ENCODE peak calls at places on chromosomes 12 and 14, in eight cellular contexts. One of them, this sample, is unnamed.

GRCh38 chr12:71599213-71599612 is 64.4 kb downstream of the ZFC3H1 start:
- DNase-seq in NCI-H1105 treated with DMSO at 0.1 percent for 48 hours: peak
- DNase-seq in SK-N-DZ: no peak
- DNase-seq in kidney tubule cell: no peak
- DNase-seq in NAMALWA: no peak
- DNase-seq in NCI-H1417: no peak
- DNase-seq in PC-9: no peak
- DNase-seq in activated T-cell treated with anti-CD3 and anti-CD28 coated beads, Interleukin-2, amount 50 U/mL, for 72 hours: no peak
- DNase-seq in this sample: no peak

GRCh38 chr14:24058260-24058950 is 6.6 kb downstream of the CARMIL3 start:
- DNase-seq in kidney tubule cell: peak
- DNase-seq in NCI-H1105 treated with DMSO at 0.1 percent for 48 hours: no peak
- DNase-seq in NCI-H1417: peak
- DNase-seq in activated T-cell treated with anti-CD3 and anti-CD28 coated beads, Interleukin-2, amount 50 U/mL, for 72 hours: peak
- DNase-seq in SK-N-DZ: peak
- DNase-seq in NAMALWA: peak
- DNase-seq in PC-9: peak
- DNase-seq in this sample: peak

GRCh38 chr12:122909442-122910288 is 13.7 kb upstream of the VPS37B start:
- DNase-seq in activated T-cell treated with anti-CD3 and anti-CD28 coated beads, Interleukin-2, amount 50 U/mL, for 72 hours: no peak
- DNase-seq in NCI-H1417: peak
- DNase-seq in PC-9: peak
- DNase-seq in kidney tubule cell: no peak
- DNase-seq in SK-N-DZ: no peak
- DNase-seq in NCI-H1105 treated with DMSO at 0.1 percent for 48 hours: peak
- DNase-seq in NAMALWA: no peak
- DNase-seq in this sample: peak

GRCh38 chr14:61179776-61180398 is 101.3 kb downstream of the TMEM30B start:
- DNase-seq in SK-N-DZ: no peak
- DNase-seq in NCI-H1417: no peak
- DNase-seq in NCI-H1105 treated with DMSO at 0.1 percent for 48 hours: no peak
- DNase-seq in activated T-cell treated with anti-CD3 and anti-CD28 coated beads, Interleukin-2, amount 50 U/mL, for 72 hours: no peak
- DNase-seq in PC-9: no peak
- DNase-seq in kidney tubule cell: no peak
- DNase-seq in NAMALWA: no peak
- DNase-seq in this sample: no peak

GRCh38 chr14:58829594-58829993 is 191.8 kb downstream of the DACT1 start:
- DNase-seq in SK-N-DZ: no peak
- DNase-seq in kidney tubule cell: peak
- DNase-seq in NCI-H1417: peak
- DNase-seq in NAMALWA: no peak
- DNase-seq in NCI-H1105 treated with DMSO at 0.1 percent for 48 hours: peak
- DNase-seq in PC-9: no peak
- DNase-seq in activated T-cell treated with anti-CD3 and anti-CD28 coated beads, Interleukin-2, amount 50 U/mL, for 72 hours: no peak
- DNase-seq in this sample: no peak

GRCh38 chr12:52945389-52946232 is 3.3 kb upstream of the KRT18 start:
- DNase-seq in NAMALWA: no peak
- DNase-seq in NCI-H1417: no peak
- DNase-seq in SK-N-DZ: no peak
- DNase-seq in kidney tubule cell: peak
- DNase-seq in PC-9: peak
- DNase-seq in activated T-cell treated with anti-CD3 and anti-CD28 coated beads, Interleukin-2, amount 50 U/mL, for 72 hours: no peak
- DNase-seq in NCI-H1105 treated with DMSO at 0.1 percent for 48 hours: no peak
- DNase-seq in this sample: peak

GRCh38 chr14:29493849-29494248 is 433.8 kb downstream of the PRKD1 start:
- DNase-seq in NCI-H1417: no peak
- DNase-seq in PC-9: no peak
- DNase-seq in kidney tubule cell: no peak
- DNase-seq in SK-N-DZ: no peak
- DNase-seq in activated T-cell treated with anti-CD3 and anti-CD28 coated beads, Interleukin-2, amount 50 U/mL, for 72 hours: no peak
- DNase-seq in NAMALWA: no peak
- DNase-seq in NCI-H1105 treated with DMSO at 0.1 percent for 48 hours: no peak
- DNase-seq in this sample: no peak

GRCh38 chr12:65822732-65823480 is 1.4 kb upstream of the HMGA2 start:
- DNase-seq in SK-N-DZ: no peak
- DNase-seq in activated T-cell treated with anti-CD3 and anti-CD28 coated beads, Interleukin-2, amount 50 U/mL, for 72 hours: no peak
- DNase-seq in PC-9: peak
- DNase-seq in NAMALWA: no peak
- DNase-seq in NCI-H1417: no peak
- DNase-seq in NCI-H1105 treated with DMSO at 0.1 percent for 48 hours: peak
- DNase-seq in kidney tubule cell: peak
- DNase-seq in this sample: peak

GRCh38 chr14:75690010-75690409 is 29.0 kb downstream of the TTLL5 start:
- DNase-seq in NCI-H1105 treated with DMSO at 0.1 percent for 48 hours: no peak
- DNase-seq in NAMALWA: no peak
- DNase-seq in PC-9: no peak
- DNase-seq in kidney tubule cell: no peak
- DNase-seq in SK-N-DZ: no peak
- DNase-seq in NCI-H1417: no peak
- DNase-seq in activated T-cell treated with anti-CD3 and anti-CD28 coated beads, Interleukin-2, amount 50 U/mL, for 72 hours: no peak
- DNase-seq in this sample: no peak

GRCh38 chr12:54162741-54163140 is 26.0 kb downstream of the SMUG1 start:
- DNase-seq in NCI-H1105 treated with DMSO at 0.1 percent for 48 hours: no peak
- DNase-seq in kidney tubule cell: no peak
- DNase-seq in SK-N-DZ: no peak
- DNase-seq in PC-9: no peak
- DNase-seq in activated T-cell treated with anti-CD3 and anti-CD28 coated beads, Interleukin-2, amount 50 U/mL, for 72 hours: no peak
- DNase-seq in NCI-H1417: peak
- DNase-seq in NAMALWA: no peak
- DNase-seq in this sample: no peak

GRCh38 chr12:29153231-29153630 is 4.2 kb downstream of the FAR2 start:
- DNase-seq in PC-9: no peak
- DNase-seq in NCI-H1417: no peak
- DNase-seq in NCI-H1105 treated with DMSO at 0.1 percent for 48 hours: peak
- DNase-seq in SK-N-DZ: no peak
- DNase-seq in kidney tubule cell: no peak
- DNase-seq in NAMALWA: no peak
- DNase-seq in activated T-cell treated with anti-CD3 and anti-CD28 coated beads, Interleukin-2, amount 50 U/mL, for 72 hours: no peak
- DNase-seq in this sample: no peak

GRCh38 chr14:32611752-32612151 is 282.7 kb downstream of the AKAP6 start:
- DNase-seq in SK-N-DZ: no peak
- DNase-seq in NCI-H1105 treated with DMSO at 0.1 percent for 48 hours: no peak
- DNase-seq in NCI-H1417: no peak
- DNase-seq in activated T-cell treated with anti-CD3 and anti-CD28 coated beads, Interleukin-2, amount 50 U/mL, for 72 hours: no peak
- DNase-seq in kidney tubule cell: peak
- DNase-seq in PC-9: no peak
- DNase-seq in NAMALWA: no peak
- DNase-seq in this sample: peak

GRCh38 chr12:22406622-22407021 is 72.1 kb upstream of the ST8SIA1 start:
- DNase-seq in activated T-cell treated with anti-CD3 and anti-CD28 coated beads, Interleukin-2, amount 50 U/mL, for 72 hours: no peak
- DNase-seq in PC-9: no peak
- DNase-seq in SK-N-DZ: no peak
- DNase-seq in kidney tubule cell: peak
- DNase-seq in NCI-H1105 treated with DMSO at 0.1 percent for 48 hours: no peak
- DNase-seq in NAMALWA: no peak
- DNase-seq in NCI-H1417: no peak
- DNase-seq in this sample: no peak

GRCh38 chr14:105479438-105480164 is 5.0 kb downstream of the CRIP2 start:
- DNase-seq in NAMALWA: no peak
- DNase-seq in NCI-H1417: peak
- DNase-seq in NCI-H1105 treated with DMSO at 0.1 percent for 48 hours: no peak
- DNase-seq in PC-9: no peak
- DNase-seq in SK-N-DZ: no peak
- DNase-seq in kidney tubule cell: no peak
- DNase-seq in activated T-cell treated with anti-CD3 and anti-CD28 coated beads, Interleukin-2, amount 50 U/mL, for 72 hours: no peak
- DNase-seq in this sample: no peak

GRCh38 chr14:57189070-57189469 is 79.6 kb downstream of the EXOC5 start:
- DNase-seq in activated T-cell treated with anti-CD3 and anti-CD28 coated beads, Interleukin-2, amount 50 U/mL, for 72 hours: no peak
- DNase-seq in NCI-H1417: peak
- DNase-seq in kidney tubule cell: no peak
- DNase-seq in NAMALWA: peak
- DNase-seq in NCI-H1105 treated with DMSO at 0.1 percent for 48 hours: peak
- DNase-seq in PC-9: no peak
- DNase-seq in SK-N-DZ: no peak
- DNase-seq in this sample: peak

GRCh38 chr14:100532154-100532915 is 54.9 kb downstream of the BEGAIN start:
- DNase-seq in kidney tubule cell: no peak
- DNase-seq in NCI-H1105 treated with DMSO at 0.1 percent for 48 hours: no peak
- DNase-seq in activated T-cell treated with anti-CD3 and anti-CD28 coated beads, Interleukin-2, amount 50 U/mL, for 72 hours: no peak
- DNase-seq in SK-N-DZ: no peak
- DNase-seq in NAMALWA: no peak
- DNase-seq in NCI-H1417: no peak
- DNase-seq in PC-9: no peak
- DNase-seq in this sample: no peak

This sample was measured in A673.